ENCODE peak calls at places on chromosome 14, in eight cellular contexts. M is esophagus squamous epithelium, V is upper lobe of left lung, B is ovary, H is body of pancreas, K is lower leg skin, I is transverse colon, D is endothelial cell of umbilical vein. G is an unnamed sample.

GRCh38 chr14:67883717-67884116 is 64.1 kb downstream of the RAD51B start:
- DNase-seq in M (no peak), V (no peak), B (no peak), H (no peak), K (no peak), I (no peak), D (peak; percentile 44), G (no peak)

GRCh38 chr14:104870368-104871144 is 5.5 kb downstream of the CEP170B start:
- DNase-seq in M (no peak), V (no peak), B (peak; percentile 36), H (peak; percentile 51), K (no peak), I (peak; percentile 44), D (no peak), G (no peak)

GRCh38 chr14:73245401-73246325 is 8.4 kb downstream of the PAPLN start:
- DNase-seq in M (no peak), V (peak; percentile 76), B (no peak), H (no peak), K (no peak), I (peak; percentile 65), D (peak; percentile 39), G (no peak)

GRCh38 chr14:90572461-90573150 is 175.8 kb downstream of the CALM1 start:
- DNase-seq in M (no peak), V (no peak), B (no peak), H (no peak), K (no peak), I (no peak), D (no peak), G (no peak)

GRCh38 chr14:61478971-61479473 is 157.6 kb downstream of the PRKCH start:
- DNase-seq in M (no peak), V (peak; percentile 49), B (no peak), H (no peak), K (no peak), I (no peak), D (no peak), G (no peak)

GRCh38 chr14:50599700-50600444 is 39.9 kb downstream of the ATL1 start:
- DNase-seq in M (no peak), V (no peak), B (no peak), H (no peak), K (no peak), I (no peak), D (peak; percentile 68), G (no peak)

GRCh38 chr14:24392327-24393098 is 6.3 kb upstream of the NYNRIN start:
- DNase-seq in M (no peak), V (no peak), B (no peak), H (no peak), K (no peak), I (no peak), D (peak; percentile 70), G (no peak)

GRCh38 chr14:74425525-74426201 is 347 bp downstream of the SYNDIG1L start:
- DNase-seq in M (no peak), V (no peak), B (peak; percentile 69), H (peak; percentile 47), K (no peak), I (peak; percentile 28), D (peak; percentile 8), G (no peak)

GRCh38 chr14:94376108-94376975 is 12.1 kb downstream of the SERPINA1 start:
- DNase-seq in M (no peak), V (no peak), B (no peak), H (no peak), K (no peak), I (no peak), D (no peak), G (no peak)

GRCh38 chr14:34018564-34019244 is 67.8 kb upstream of the EGLN3 start:
- DNase-seq in M (no peak), V (no peak), B (no peak), H (no peak), K (peak; percentile 31), I (no peak), D (no peak), G (peak; percentile 62)

GRCh38 chr14:104110491-104111209 is 25.1 kb downstream of the ASPG start:
- DNase-seq in M (no peak), V (no peak), B (no peak), H (no peak), K (no peak), I (peak; percentile 9), D (no peak), G (no peak)

GRCh38 chr14:50964683-50965390 is 20.6 kb upstream of the PYGL start:
- DNase-seq in M (no peak), V (peak; percentile 44), B (no peak), H (peak; percentile 78), K (peak; percentile 39), I (peak; percentile 44), D (peak; percentile 96), G (peak; percentile 82)

GRCh38 chr14:74875941-74876913 is at the start of gene PROX2:
- DNase-seq in M (no peak), V (no peak), B (no peak), H (no peak), K (no peak), I (no peak), D (peak; percentile 22), G (no peak)

GRCh38 chr14:22554706-22555572 is 34.1 kb downstream of the DAD1 start:
- DNase-seq in M (no peak), V (no peak), B (no peak), H (no peak), K (no peak), I (no peak), D (no peak), G (no peak)

GRCh38 chr14:22557846-22558220 is 31.2 kb downstream of the DAD1 start:
- DNase-seq in M (no peak), V (no peak), B (no peak), H (no peak), K (no peak), I (no peak), D (no peak), G (no peak)

GRCh38 chr14:22556990-22557623 is 31.9 kb downstream of the DAD1 start:
- DNase-seq in M (no peak), V (peak; percentile 81), B (peak; percentile 88), H (peak; percentile 88), K (peak; percentile 67), I (peak; percentile 89), D (peak; percentile 71), G (peak; percentile 79)

GRCh38 chr14:22555573-22556011 is 33.4 kb downstream of the DAD1 start:
- DNase-seq in M (no peak), V (no peak), B (no peak), H (no peak), K (no peak), I (no peak), D (no peak), G (no peak)

DNA sequence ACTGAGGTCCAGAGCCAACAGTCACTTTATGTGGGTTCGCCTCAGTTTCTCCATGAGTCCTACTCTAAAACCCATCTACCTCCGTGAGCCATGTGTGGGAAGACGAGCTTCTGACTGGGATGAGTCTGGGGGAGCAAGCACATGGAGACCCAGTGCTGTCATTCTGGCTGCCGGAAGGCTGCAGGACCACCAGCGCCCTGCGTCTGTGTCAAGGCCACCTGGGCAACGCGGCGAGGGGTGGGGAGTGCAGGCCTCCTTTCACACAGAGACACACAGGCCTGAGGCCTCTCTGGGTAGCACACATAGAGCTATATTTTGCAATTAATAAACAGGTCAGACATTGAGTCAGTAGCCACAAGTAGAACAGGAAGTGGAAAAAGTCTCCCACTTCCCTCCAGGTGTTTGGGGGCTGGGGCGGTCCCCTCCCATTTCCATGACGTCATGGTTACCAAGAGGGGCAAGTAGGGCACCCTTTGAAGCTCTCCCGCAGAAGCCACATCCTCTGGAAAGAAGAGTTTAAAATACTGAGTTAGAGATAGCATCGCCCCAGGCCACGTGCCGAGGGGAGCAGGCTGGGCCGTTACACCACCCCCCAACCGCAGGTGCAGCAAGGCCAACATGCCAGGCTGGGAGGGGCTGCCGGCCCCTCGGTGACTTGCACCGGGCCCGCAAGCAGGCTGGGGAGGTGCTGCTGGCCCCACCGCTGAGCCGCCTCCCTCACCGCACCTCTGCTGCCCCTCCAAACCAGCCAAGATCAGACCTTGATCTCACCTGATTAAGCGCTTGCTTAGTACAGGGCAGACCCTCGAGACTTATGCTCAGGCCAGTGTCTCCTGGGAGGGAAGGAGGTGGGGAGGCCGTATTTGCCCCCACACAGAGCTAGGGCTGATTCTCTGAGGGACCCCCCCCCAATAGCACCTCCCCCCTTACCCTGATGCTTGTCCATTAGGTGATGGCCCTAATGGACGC is 32.7 kb downstream of the DAD1 start:
- DNase-seq in M (peak; percentile 80), V (peak; percentile 69), B (no peak), H (no peak), K (peak; percentile 75), I (peak; percentile 88), D (peak; percentile 52), G (peak; percentile 40)
- TF ChIP-seq POLR2A in M (no peak), V (no peak), B (no peak), H (no peak), K (no peak), I (no peak), D (no peak), G (no peak)

DNA sequence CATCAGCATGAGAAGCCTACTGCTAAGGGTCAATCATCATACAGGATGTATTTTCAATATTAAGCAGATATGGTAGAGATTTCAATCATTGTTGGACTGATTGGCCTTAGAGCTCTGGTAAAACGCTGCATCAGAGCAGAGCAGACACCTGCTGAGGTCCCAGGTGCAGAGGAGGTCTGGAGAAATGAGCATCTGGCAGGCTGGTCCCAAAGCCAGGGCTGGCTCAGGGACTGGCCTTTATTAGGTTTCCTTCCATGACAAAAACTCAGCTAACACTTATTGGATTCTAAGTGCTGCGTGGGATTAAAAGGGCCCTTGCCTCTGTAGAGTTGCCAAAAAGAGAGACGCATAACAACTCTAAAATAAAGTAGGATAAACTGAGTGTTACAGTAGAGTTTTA is 29.7 kb downstream of the AKAP6 start:
- DNase-seq in M (no peak), V (no peak), B (no peak), H (no peak), K (no peak), I (no peak), D (no peak), G (no peak)
- H3K4me3 ChIP-seq in M (no peak overlapping the region), V (no peak overlapping the region), B (no peak overlapping the region), H (no peak overlapping the region), K (no peak overlapping the region), I (no peak overlapping the region), D (no peak overlapping the region), G (no peak overlapping the region)

GRCh38 chr14:88824314-88825077 is at the start of gene TTC8:
- DNase-seq in M (peak; percentile 50), V (peak; percentile 89), B (peak; percentile 93), H (peak; percentile 87), K (peak; percentile 77), I (peak; percentile 90), D (peak; percentile 92), G (peak; percentile 69)
- TF ChIP-seq POLR2A in M (peak; percentile 32), V (peak; percentile 74), B (peak; percentile 90), H (peak; percentile 87), K (no peak), I (peak; percentile 63), D (peak; percentile 96), G (peak; percentile 51)

DNA sequence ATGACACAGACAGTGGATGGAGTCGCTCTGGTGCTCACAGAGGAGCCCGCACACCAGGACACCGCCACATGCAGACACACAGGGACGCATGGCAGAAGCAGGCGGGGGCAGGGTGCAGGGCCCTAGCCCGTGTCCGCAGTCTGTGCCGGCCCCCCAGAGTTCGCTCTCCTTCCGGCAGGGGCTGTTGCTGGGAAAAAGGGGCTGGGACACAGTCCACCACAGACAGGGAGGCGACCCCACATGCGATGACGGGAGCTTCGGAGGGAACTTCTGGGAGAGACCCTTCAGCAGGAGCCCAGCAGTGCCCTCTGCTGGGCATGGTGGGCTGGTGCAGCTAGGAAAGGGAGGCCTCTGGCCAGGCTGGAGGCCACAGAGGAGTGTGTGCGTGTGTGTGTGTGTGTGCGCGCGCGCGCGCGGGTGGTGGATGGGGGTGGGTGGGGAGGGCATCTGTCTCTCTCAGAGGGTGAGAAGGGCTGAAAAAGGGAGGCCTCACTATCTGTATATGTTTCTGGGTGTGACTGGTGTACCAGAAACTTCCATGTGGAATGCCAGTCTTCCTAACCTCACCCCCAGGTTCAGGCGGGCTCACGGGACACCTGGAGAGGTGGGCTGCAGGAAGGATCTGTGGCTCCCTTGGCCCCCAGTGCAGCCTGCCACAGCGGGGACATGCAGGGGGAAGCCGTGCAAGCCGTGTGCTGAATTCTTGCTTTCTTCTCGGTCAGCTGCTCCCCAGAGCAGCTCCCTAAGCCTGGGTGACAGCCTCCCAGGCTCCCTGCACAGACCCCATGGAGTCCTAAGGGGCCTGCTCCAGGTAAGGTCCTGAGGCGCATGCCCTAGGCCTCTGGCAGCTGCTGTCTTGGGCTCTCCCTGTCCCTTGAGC is 60.7 kb downstream of the PLEKHG3 start:
- DNase-seq in M (no peak), V (peak; percentile 68), B (peak; percentile 89), H (peak; percentile 76), K (no peak), I (peak; percentile 79), D (peak; percentile 74), G (peak; percentile 72)
- H3K4me3 ChIP-seq in M (peak overlapping the region; percentile 56), V (no peak overlapping the region), B (no peak overlapping the region), H (no peak overlapping the region), K (no peak overlapping the region), I (no peak overlapping the region), D (no peak overlapping the region), G (peak overlapping the region; percentile 29)